ENCODE peak calls at places on chromosomes 4 and X, in four cellular contexts. N is GM12878, J is HepG2, C is H1. L is an unnamed sample.
A peak's percentile ranks its signal among the peaks of the same experiment; 100 is the strongest.

GRCh38 chrX:24479924-24480722 is 15.0 kb downstream of the PDK3 start:
- DNase-seq in N (peak; percentile 81), J (no peak), C (no peak), L (no peak)

GRCh38 chrX:155313766-155314165 is 20.6 kb downstream of the CLIC2 start:
- DNase-seq in N (no peak), J (no peak), C (no peak), L (no peak)

GRCh38 chrX:38426785-38427184 is 74.4 kb downstream of the OTC start:
- DNase-seq in N (no peak), J (no peak), C (no peak), L (no peak)

GRCh38 chrX:136185409-136186022 is 38.2 kb downstream of the FHL1 start:
- DNase-seq in N (no peak), J (no peak), C (no peak), L (no peak)

GRCh38 chrX:75276666-75277065 is 2.8 kb downstream of the UPRT start:
- DNase-seq in N (no peak), J (no peak), C (no peak), L (no peak)

GRCh38 chr4:8328866-8329559 is 59.5 kb downstream of the HTRA3 start:
- DNase-seq in N (no peak), J (no peak), C (no peak), L (no peak)

GRCh38 chr4:1772869-1773538 is 20.1 kb upstream of the FGFR3 start:
- DNase-seq in N (no peak), J (no peak), C (no peak), L (no peak)

GRCh38 chr4:134634301-134634700 is 432.7 kb upstream of the PABPC4L start:
- DNase-seq in N (no peak), J (no peak), C (no peak), L (no peak)

GRCh38 chr4:102299708-102300107 is 45.6 kb downstream of the SLC39A8 start:
- DNase-seq in N (no peak), J (peak; percentile 21), C (no peak), L (no peak)

GRCh38 chr4:15482842-15483241 is 13.2 kb downstream of the CC2D2A start:
- DNase-seq in N (no peak), J (no peak), C (no peak), L (no peak)

GRCh38 chr4:184345573-184345922 is 127.9 kb upstream of the ENPP6 start:
- DNase-seq in N (no peak), J (no peak), C (no peak), L (no peak)

GRCh38 chrX:132948648-132949260 is 9.7 kb downstream of the HS6ST2 start:
- DNase-seq in N (no peak), J (no peak), C (no peak), L (no peak)

GRCh38 chr4:155608231-155608885 is 58.3 kb upstream of the GUCY1A1 start:
- DNase-seq in N (no peak), J (no peak), C (no peak), L (no peak)

GRCh38 chrX:55135171-55135570 is 46.4 kb downstream of the PAGE2 start:
- DNase-seq in N (no peak), J (peak; percentile 39), C (no peak), L (no peak)

GRCh38 chr4:150867148-150867547 is 147.9 kb downstream of the LRBA start:
- DNase-seq in N (peak; percentile 41), J (peak; percentile 76), C (no peak), L (peak; percentile 51)

GRCh38 chr4:138650917-138651564 is 364.5 kb upstream of the NOCT start:
- DNase-seq in N (no peak), J (no peak), C (no peak), L (no peak)

GRCh38 chrX:44306336-44306735 is 37.1 kb downstream of the EFHC2 start:
- DNase-seq in N (no peak), J (no peak), C (no peak), L (no peak)

GRCh38 chr4:94339779-94340178 is 2.9 kb downstream of the HPGDS start:
- DNase-seq in N (no peak), J (no peak), C (no peak), L (no peak)

GRCh38 chr4:108884596-108884995 is 121.7 kb upstream of the ETNPPL start:
- DNase-seq in N (no peak), J (no peak), C (no peak), L (no peak)

GRCh38 chr4:72430050-72430449 is 139.0 kb downstream of the ADAMTS3 start:
- DNase-seq in N (no peak), J (no peak), C (no peak), L (no peak)

GRCh38 chr4:19224820-19225219 is 1026.9 kb upstream of the SLIT2 start:
- DNase-seq in N (no peak), J (no peak), C (no peak), L (peak; percentile 2)

GRCh38 chr4:80201326-80202151 is 4.2 kb downstream of the PRDM8 start:
- DNase-seq in N (no peak), J (no peak), C (no peak), L (no peak)

GRCh38 chr4:86935833-86936721 is 1.3 kb downstream of the AFF1 start:
- DNase-seq in N (peak; percentile 88), J (peak; percentile 62), C (peak; percentile 80), L (peak; percentile 73)

GRCh38 chrX:16319929-16320328 is 152.6 kb downstream of the MAGEB17 start:
- DNase-seq in N (no peak), J (no peak), C (no peak), L (no peak)

GRCh38 chr4:153555730-153556440 is 89.7 kb downstream of the TMEM131L start:
- DNase-seq in N (no peak), J (peak; percentile 48), C (no peak), L (no peak)

GRCh38 chr4:38323141-38323634 is 340.8 kb upstream of the KLF3 start:
- DNase-seq in N (no peak), J (no peak), C (no peak), L (no peak)

GRCh38 chr4:83831588-83831987 is 295.7 kb downstream of the GPAT3 start:
- DNase-seq in N (no peak), J (no peak), C (no peak), L (no peak)

GRCh38 chr4:145732416-145732815 is 52.5 kb downstream of the C4orf51 start:
- DNase-seq in N (no peak), J (no peak), C (no peak), L (no peak)

GRCh38 chr4:87476934-87477333 is 52.2 kb downstream of the SPARCL1 start:
- DNase-seq in N (no peak), J (no peak), C (no peak), L (no peak)

GRCh38 chrX:85052636-85053343 is 49.1 kb downstream of the APOOL start:
- DNase-seq in N (no peak), J (no peak), C (no peak), L (peak; percentile 2)

GRCh38 chr4:147425019-147425418 is 55.9 kb upstream of the EDNRA start:
- DNase-seq in N (no peak), J (no peak), C (no peak), L (no peak)

GRCh38 chrX:81537723-81538122 is 335.8 kb downstream of the SH3BGRL start:
- DNase-seq in N (no peak), J (no peak), C (no peak), L (no peak)

GRCh38 chrX:19616959-19617358 is 101.7 kb upstream of the MAP3K15 start:
- DNase-seq in N (no peak), J (no peak), C (no peak), L (no peak)

GRCh38 chr4:44927361-44928061 is 201.2 kb upstream of the GNPDA2 start:
- DNase-seq in N (no peak), J (peak; percentile 23), C (no peak), L (peak; percentile 8)

GRCh38 chrX:136193771-136194170 is 46.4 kb downstream of the FHL1 start:
- DNase-seq in N (no peak), J (no peak), C (no peak), L (no peak)

GRCh38 chr4:41339812-41340809 is 83.4 kb downstream of the UCHL1 start:
- DNase-seq in N (no peak), J (no peak), C (no peak), L (no peak)

GRCh38 chrX:103584606-103585005 is 709 bp upstream of the TCEAL4 start:
- DNase-seq in N (no peak), J (no peak), C (no peak), L (no peak)

GRCh38 chr4:173169178-173169427 is 492 bp downstream of the GALNT7 start:
- DNase-seq in N (no peak), J (no peak), C (no peak), L (no peak)
- TF ChIP-seq ZNF274 in N (no peak), J (no peak), C (no peak), L (no peak)

GRCh38 chr4:156663663-156664062 is 307.9 kb downstream of the PDGFC start:
- DNase-seq in N (no peak), J (no peak), C (no peak), L (no peak)

GRCh38 chr4:156665779-156666366 is 305.7 kb downstream of the PDGFC start:
- DNase-seq in N (peak; percentile 4), J (no peak), C (no peak), L (no peak)

GRCh38 chr4:156659983-156660382 is 311.6 kb downstream of the PDGFC start:
- DNase-seq in N (no peak), J (no peak), C (no peak), L (no peak)

GRCh38 chr4:156660470-156660869 is 311.1 kb downstream of the PDGFC start:
- DNase-seq in N (no peak), J (no peak), C (no peak), L (no peak)

GRCh38 chr4:156662921-156663320 is 308.7 kb downstream of the PDGFC start:
- DNase-seq in N (no peak), J (no peak), C (no peak), L (no peak)
- TF ChIP-seq SUZ12 in N (no peak), J (no peak), C (no peak), L (no peak)

GRCh38 chr4:54558889-54559682 is 98.7 kb upstream of the KIT start:
- DNase-seq in N (no peak), J (no peak), C (no peak), L (no peak)
- TF ChIP-seq ZNF274 in N (no peak), J (no peak), C (no peak), L (no peak)

GRCh38 chrX:72308209-72308565 is 2.5 kb upstream of the CITED1 start:
- DNase-seq in N (no peak), J (no peak), C (no peak), L (no peak)

GRCh38 chrX:72306851-72307645 is 1.3 kb upstream of the CITED1 start:
- DNase-seq in N (no peak), J (peak; percentile 17), C (no peak), L (peak; percentile 56)

GRCh38 chrX:72309297-72310071 is 3.8 kb upstream of the CITED1 start:
- DNase-seq in N (no peak), J (no peak), C (no peak), L (no peak)

GRCh38 chrX:72307646-72308051 is 1.9 kb upstream of the CITED1 start:
- DNase-seq in N (no peak), J (no peak), C (no peak), L (no peak)

GRCh38 chrX:72308566-72309296 is 3.0 kb upstream of the CITED1 start:
- DNase-seq in N (no peak), J (peak; percentile 27), C (no peak), L (peak; percentile 72)
- TF ChIP-seq SUZ12 in N (no peak), J (no peak), C (peak; percentile 36), L (no peak)

GRCh38 chr4:110988741-110989140 is 365.9 kb upstream of the PITX2 start:
- DNase-seq in N (no peak), J (no peak), C (no peak), L (no peak)
- TF ChIP-seq ZNF274 in N (no peak), J (no peak), C (no peak), L (no peak)